ENCODE peak calls at places on chromosomes 3 and 15, in eight cellular contexts. One of them, this sample, is unnamed.

GRCh38 chr15:91548588-91548987 is 304.9 kb upstream of the SLCO3A1 start:
- DNase-seq in cardiac muscle cell: no peak
- DNase-seq in nephron progenitor cell: no peak
- DNase-seq in colonic mucosa: no peak
- DNase-seq in stimulated activated CD4-positive, alpha-beta T cell treated with anti-CD3 and anti-CD28 coated beads, Interleukin-1b, Interleukin-23, amount 100 ng/mL, for 24 hours: no peak
- DNase-seq in progenitor cell of endocrine pancreas: no peak
- DNase-seq in DMS153: no peak
- DNase-seq in NT2/D1: no peak
- DNase-seq in this sample: no peak

GRCh38 chr3:28115316-28115715 is 126.1 kb upstream of the CMC1 start:
- DNase-seq in cardiac muscle cell: no peak
- DNase-seq in nephron progenitor cell: no peak
- DNase-seq in colonic mucosa: no peak
- DNase-seq in stimulated activated CD4-positive, alpha-beta T cell treated with anti-CD3 and anti-CD28 coated beads, Interleukin-1b, Interleukin-23, amount 100 ng/mL, for 24 hours: no peak
- DNase-seq in progenitor cell of endocrine pancreas: no peak
- DNase-seq in DMS153: no peak
- DNase-seq in NT2/D1: no peak
- DNase-seq in this sample: no peak

GRCh38 chr3:25587094-25587493 is 77.6 kb downstream of the TOP2B start:
- DNase-seq in cardiac muscle cell: no peak
- DNase-seq in nephron progenitor cell: no peak
- DNase-seq in colonic mucosa: no peak
- DNase-seq in stimulated activated CD4-positive, alpha-beta T cell treated with anti-CD3 and anti-CD28 coated beads, Interleukin-1b, Interleukin-23, amount 100 ng/mL, for 24 hours: no peak
- DNase-seq in progenitor cell of endocrine pancreas: no peak
- DNase-seq in DMS153: no peak
- DNase-seq in NT2/D1: no peak
- DNase-seq in this sample: no peak

GRCh38 chr3:111496894-111497559 is 45.0 kb upstream of the CD96 start:
- DNase-seq in cardiac muscle cell: no peak
- DNase-seq in nephron progenitor cell: no peak
- DNase-seq in colonic mucosa: no peak
- DNase-seq in stimulated activated CD4-positive, alpha-beta T cell treated with anti-CD3 and anti-CD28 coated beads, Interleukin-1b, Interleukin-23, amount 100 ng/mL, for 24 hours: no peak
- DNase-seq in progenitor cell of endocrine pancreas: no peak
- DNase-seq in DMS153: no peak
- DNase-seq in NT2/D1: no peak
- DNase-seq in this sample: no peak

GRCh38 chr15:82946155-82946701 is 6.3 kb downstream of the HOMER2 start:
- DNase-seq in cardiac muscle cell: no peak
- DNase-seq in nephron progenitor cell: no peak
- DNase-seq in colonic mucosa: no peak
- DNase-seq in stimulated activated CD4-positive, alpha-beta T cell treated with anti-CD3 and anti-CD28 coated beads, Interleukin-1b, Interleukin-23, amount 100 ng/mL, for 24 hours: no peak
- DNase-seq in progenitor cell of endocrine pancreas: no peak
- DNase-seq in DMS153: no peak
- DNase-seq in NT2/D1: no peak
- DNase-seq in this sample: no peak

GRCh38 chr3:148175215-148175614 is 522.5 kb upstream of the AGTR1 start:
- DNase-seq in cardiac muscle cell: peak
- DNase-seq in nephron progenitor cell: no peak
- DNase-seq in colonic mucosa: no peak
- DNase-seq in stimulated activated CD4-positive, alpha-beta T cell treated with anti-CD3 and anti-CD28 coated beads, Interleukin-1b, Interleukin-23, amount 100 ng/mL, for 24 hours: no peak
- DNase-seq in progenitor cell of endocrine pancreas: no peak
- DNase-seq in DMS153: no peak
- DNase-seq in NT2/D1: no peak
- DNase-seq in this sample: no peak

GRCh38 chr3:177827517-177828249 is 630.4 kb upstream of the TBL1XR1 start:
- DNase-seq in cardiac muscle cell: peak
- DNase-seq in nephron progenitor cell: no peak
- DNase-seq in colonic mucosa: no peak
- DNase-seq in stimulated activated CD4-positive, alpha-beta T cell treated with anti-CD3 and anti-CD28 coated beads, Interleukin-1b, Interleukin-23, amount 100 ng/mL, for 24 hours: no peak
- DNase-seq in progenitor cell of endocrine pancreas: no peak
- DNase-seq in DMS153: no peak
- DNase-seq in NT2/D1: no peak
- DNase-seq in this sample: peak

GRCh38 chr15:85044251-85044853 is 62.7 kb downstream of the PDE8A start:
- DNase-seq in cardiac muscle cell: peak
- DNase-seq in nephron progenitor cell: peak
- DNase-seq in colonic mucosa: peak
- DNase-seq in stimulated activated CD4-positive, alpha-beta T cell treated with anti-CD3 and anti-CD28 coated beads, Interleukin-1b, Interleukin-23, amount 100 ng/mL, for 24 hours: peak
- DNase-seq in progenitor cell of endocrine pancreas: no peak
- DNase-seq in DMS153: peak
- DNase-seq in NT2/D1: peak
- DNase-seq in this sample: peak

GRCh38 chr3:72152551-72153476 is 367.9 kb upstream of the PROK2 start:
- DNase-seq in cardiac muscle cell: peak
- DNase-seq in nephron progenitor cell: no peak
- DNase-seq in colonic mucosa: peak
- DNase-seq in stimulated activated CD4-positive, alpha-beta T cell treated with anti-CD3 and anti-CD28 coated beads, Interleukin-1b, Interleukin-23, amount 100 ng/mL, for 24 hours: no peak
- DNase-seq in progenitor cell of endocrine pancreas: no peak
- DNase-seq in DMS153: peak
- DNase-seq in NT2/D1: no peak
- DNase-seq in this sample: peak

GRCh38 chr15:56366211-56366610 is 985 bp downstream of the TEX9 start:
- DNase-seq in cardiac muscle cell: no peak
- DNase-seq in nephron progenitor cell: no peak
- DNase-seq in colonic mucosa: no peak
- DNase-seq in stimulated activated CD4-positive, alpha-beta T cell treated with anti-CD3 and anti-CD28 coated beads, Interleukin-1b, Interleukin-23, amount 100 ng/mL, for 24 hours: no peak
- DNase-seq in progenitor cell of endocrine pancreas: no peak
- DNase-seq in DMS153: no peak
- DNase-seq in NT2/D1: no peak
- DNase-seq in this sample: no peak

GRCh38 chr3:36945326-36945980 is 599 bp upstream of the TRANK1 start:
- DNase-seq in cardiac muscle cell: no peak
- DNase-seq in nephron progenitor cell: no peak
- DNase-seq in colonic mucosa: no peak
- DNase-seq in stimulated activated CD4-positive, alpha-beta T cell treated with anti-CD3 and anti-CD28 coated beads, Interleukin-1b, Interleukin-23, amount 100 ng/mL, for 24 hours: no peak
- DNase-seq in progenitor cell of endocrine pancreas: no peak
- DNase-seq in DMS153: no peak
- DNase-seq in NT2/D1: no peak
- DNase-seq in this sample: no peak

GRCh38 chr15:100311829-100312228 is 29.9 kb downstream of the ADAMTS17 start:
- DNase-seq in cardiac muscle cell: no peak
- DNase-seq in nephron progenitor cell: no peak
- DNase-seq in colonic mucosa: no peak
- DNase-seq in stimulated activated CD4-positive, alpha-beta T cell treated with anti-CD3 and anti-CD28 coated beads, Interleukin-1b, Interleukin-23, amount 100 ng/mL, for 24 hours: no peak
- DNase-seq in progenitor cell of endocrine pancreas: no peak
- DNase-seq in DMS153: no peak
- DNase-seq in NT2/D1: no peak
- DNase-seq in this sample: no peak

GRCh38 chr15:36106640-36107335 is 472.6 kb upstream of the CDIN1 start:
- DNase-seq in cardiac muscle cell: peak
- DNase-seq in nephron progenitor cell: no peak
- DNase-seq in colonic mucosa: no peak
- DNase-seq in stimulated activated CD4-positive, alpha-beta T cell treated with anti-CD3 and anti-CD28 coated beads, Interleukin-1b, Interleukin-23, amount 100 ng/mL, for 24 hours: no peak
- DNase-seq in progenitor cell of endocrine pancreas: no peak
- DNase-seq in DMS153: no peak
- DNase-seq in NT2/D1: no peak
- DNase-seq in this sample: no peak

This sample was measured in small intestine.